ENCODE peak calls at places on chromosomes 11 and 22, in five cellular contexts. One of them, this sample, is unnamed. For H3K36me3, the result is how much of the 10 kb centered on the place peaks cover.

GRCh38 chr11:123377355-123377754 is 52.7 kb upstream of the GRAMD1B start:
- DNase-seq in neural progenitor cell: no peak
- DNase-seq in OCI-LY7: no peak
- DNase-seq in pancreas: no peak
- DNase-seq in transverse colon: no peak
- DNase-seq in this sample: no peak

GRCh38 chr11:19606856-19607655 is 105.6 kb upstream of the NAV2 start:
- DNase-seq in transverse colon: no peak
- DNase-seq in neural progenitor cell: no peak
- DNase-seq in OCI-LY7: no peak
- DNase-seq in pancreas: no peak
- DNase-seq in this sample: no peak

GRCh38 chr11:116529681-116530080 is 243.1 kb downstream of the BUD13 start:
- DNase-seq in neural progenitor cell: no peak
- DNase-seq in transverse colon: no peak
- DNase-seq in OCI-LY7: no peak
- DNase-seq in pancreas: no peak
- DNase-seq in this sample: no peak

GRCh38 chr22:39234867-39235687 is 9.7 kb downstream of the PDGFB start:
- DNase-seq in transverse colon: peak
- DNase-seq in neural progenitor cell: peak
- DNase-seq in pancreas: peak
- DNase-seq in OCI-LY7: no peak
- DNase-seq in this sample: peak

GRCh38 chr11:114316980-114317675 is 20.9 kb downstream of the NNMT start:
- DNase-seq in OCI-LY7: no peak
- DNase-seq in pancreas: no peak
- DNase-seq in neural progenitor cell: no peak
- DNase-seq in transverse colon: no peak
- DNase-seq in this sample: no peak

GRCh38 chr11:96328395-96329010 is 14.5 kb downstream of the MAML2 start:
- DNase-seq in neural progenitor cell: no peak
- DNase-seq in pancreas: no peak
- DNase-seq in OCI-LY7: no peak
- DNase-seq in transverse colon: no peak
- DNase-seq in this sample: no peak

GRCh38 chr11:1879941-1880720 is 11.6 kb downstream of the PRR33 start:
- DNase-seq in transverse colon: no peak
- DNase-seq in pancreas: peak
- DNase-seq in OCI-LY7: no peak
- DNase-seq in neural progenitor cell: no peak
- DNase-seq in this sample: peak

GRCh38 chr11:10302294-10302743 is 2.6 kb upstream of the ADM start:
- DNase-seq in OCI-LY7: no peak
- DNase-seq in neural progenitor cell: peak
- DNase-seq in pancreas: peak
- DNase-seq in transverse colon: no peak
- DNase-seq in this sample: peak

GRCh38 chr11:117885777-117886176 is 9.3 kb upstream of the FXYD6 start:
- DNase-seq in pancreas: peak
- DNase-seq in OCI-LY7: no peak
- DNase-seq in transverse colon: peak
- DNase-seq in neural progenitor cell: no peak
- DNase-seq in this sample: no peak

GRCh38 chr11:8581300-8581699 is 12.7 kb downstream of the STK33 start:
- DNase-seq in neural progenitor cell: no peak
- DNase-seq in OCI-LY7: no peak
- DNase-seq in transverse colon: no peak
- DNase-seq in pancreas: no peak
- DNase-seq in this sample: no peak

GRCh38 chr11:10942621-10943020 is 84.8 kb upstream of the ZBED5 start:
- DNase-seq in transverse colon: no peak
- DNase-seq in OCI-LY7: no peak
- DNase-seq in neural progenitor cell: no peak
- DNase-seq in pancreas: no peak
- DNase-seq in this sample: no peak

GRCh38 chr11:90176069-90176468 is 41.6 kb downstream of the NAALAD2 start:
- DNase-seq in pancreas: no peak
- DNase-seq in OCI-LY7: no peak
- DNase-seq in transverse colon: no peak
- DNase-seq in neural progenitor cell: no peak
- DNase-seq in this sample: no peak

GRCh38 chr22:39809772-39810557 is 83.6 kb downstream of the ENTHD1 start:
- DNase-seq in neural progenitor cell: no peak
- DNase-seq in OCI-LY7: no peak
- DNase-seq in pancreas: no peak
- DNase-seq in transverse colon: no peak
- DNase-seq in this sample: no peak

GRCh38 chr11:132054822-132055221 is 684.4 kb downstream of the NTM start:
- DNase-seq in transverse colon: no peak
- DNase-seq in OCI-LY7: no peak
- DNase-seq in neural progenitor cell: no peak
- DNase-seq in pancreas: no peak
- DNase-seq in this sample: no peak

GRCh38 chr22:31846161-31847115 is 92.6 kb downstream of the DEPDC5 start:
- DNase-seq in transverse colon: no peak
- DNase-seq in OCI-LY7: peak
- DNase-seq in pancreas: no peak
- DNase-seq in neural progenitor cell: no peak
- DNase-seq in this sample: peak

GRCh38 chr11:5336331-5336730 is 7.0 kb downstream of the OR51B5 start:
- DNase-seq in neural progenitor cell: no peak
- DNase-seq in OCI-LY7: no peak
- DNase-seq in pancreas: no peak
- DNase-seq in transverse colon: no peak
- DNase-seq in this sample: no peak

GRCh38 chr11:67387518-67387917 is 4.3 kb upstream of the RAD9A start:
- DNase-seq in pancreas: no peak
- DNase-seq in neural progenitor cell: no peak
- DNase-seq in OCI-LY7: no peak
- DNase-seq in transverse colon: no peak
- DNase-seq in this sample: no peak

GRCh38 chr11:8913961-8914660 is 3.1 kb downstream of the AKIP1 start:
- DNase-seq in neural progenitor cell: peak
- DNase-seq in pancreas: no peak
- DNase-seq in transverse colon: peak
- DNase-seq in OCI-LY7: peak
- DNase-seq in this sample: peak

GRCh38 chr11:124919836-124920755 is 1.0 kb downstream of the HEPN1 start:
- DNase-seq in pancreas: no peak
- DNase-seq in transverse colon: no peak
- DNase-seq in neural progenitor cell: no peak
- DNase-seq in OCI-LY7: no peak
- DNase-seq in this sample: no peak
- H3K4me3 ChIP-seq in pancreas: peak
- H3K4me3 ChIP-seq in transverse colon: no peak
- H3K4me3 ChIP-seq in neural progenitor cell: no peak
- H3K4me3 ChIP-seq in OCI-LY7: no peak
- H3K4me3 ChIP-seq in this sample: peak

DNA sequence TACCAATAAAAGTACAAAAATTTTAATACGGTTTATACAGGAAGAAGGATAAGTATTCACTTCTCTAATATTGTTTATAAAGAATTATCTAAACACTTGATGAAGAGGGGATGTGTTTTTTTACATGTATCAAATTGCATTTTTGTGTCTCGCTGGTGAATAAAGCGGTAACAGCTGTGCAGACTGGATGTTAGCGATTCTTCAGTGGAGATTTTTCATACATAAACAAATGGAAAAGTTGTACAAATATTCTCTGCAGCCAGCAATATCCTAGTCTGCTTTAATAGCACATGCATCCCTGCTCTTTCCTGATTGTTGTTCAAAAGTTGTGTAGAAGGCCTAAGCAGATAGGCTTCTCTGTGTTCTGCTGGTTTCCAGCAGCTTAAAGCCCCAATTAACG is 369.3 kb downstream of the SOX6 start:
- DNase-seq in transverse colon: no peak
- DNase-seq in pancreas: no peak
- DNase-seq in OCI-LY7: no peak
- DNase-seq in neural progenitor cell: no peak
- DNase-seq in this sample: no peak
- H3K36me3 ChIP-seq in transverse colon: under half
- H3K36me3 ChIP-seq in pancreas: under half
- H3K36me3 ChIP-seq in OCI-LY7: under half
- H3K36me3 ChIP-seq in neural progenitor cell: under half
- H3K36me3 ChIP-seq in this sample: under half

GRCh38 chr11:126585388-126586302 is 230.2 kb downstream of the ST3GAL4 start:
- DNase-seq in transverse colon: peak
- DNase-seq in pancreas: peak
- DNase-seq in neural progenitor cell: peak
- DNase-seq in OCI-LY7: no peak
- DNase-seq in this sample: peak

GRCh38 chr11:126583594-126583993 is 228.1 kb downstream of the ST3GAL4 start:
- DNase-seq in transverse colon: no peak
- DNase-seq in pancreas: no peak
- DNase-seq in neural progenitor cell: no peak
- DNase-seq in OCI-LY7: no peak
- DNase-seq in this sample: no peak

GRCh38 chr11:126588630-126589491 is 233.4 kb downstream of the ST3GAL4 start:
- DNase-seq in OCI-LY7: no peak
- DNase-seq in transverse colon: no peak
- DNase-seq in neural progenitor cell: no peak
- DNase-seq in pancreas: no peak
- DNase-seq in this sample: no peak

GRCh38 chr11:126584028-126584427 is 228.5 kb downstream of the ST3GAL4 start:
- DNase-seq in transverse colon: no peak
- DNase-seq in neural progenitor cell: no peak
- DNase-seq in OCI-LY7: no peak
- DNase-seq in pancreas: no peak
- DNase-seq in this sample: no peak

DNA sequence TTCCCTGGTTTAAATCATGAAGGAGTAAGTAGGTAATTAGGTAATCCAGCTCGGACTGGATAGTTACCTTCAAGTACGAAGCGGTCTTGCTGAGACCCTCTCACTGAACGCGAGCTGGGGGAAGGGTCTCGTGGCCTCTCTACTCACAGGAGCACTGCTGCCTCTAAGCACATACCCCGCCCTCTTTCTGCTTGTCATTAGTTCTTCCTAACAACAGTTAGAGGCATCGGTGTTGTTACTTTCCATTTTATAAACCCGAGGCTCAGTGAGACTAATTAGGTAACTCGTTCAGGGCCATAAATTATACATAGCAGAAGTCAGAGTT is 230.8 kb downstream of the ST3GAL4 start:
- DNase-seq in OCI-LY7: no peak
- DNase-seq in transverse colon: no peak
- DNase-seq in neural progenitor cell: peak
- DNase-seq in pancreas: no peak
- DNase-seq in this sample: no peak
- H3K4me3 ChIP-seq in OCI-LY7: no peak
- H3K4me3 ChIP-seq in transverse colon: no peak
- H3K4me3 ChIP-seq in neural progenitor cell: no peak
- H3K4me3 ChIP-seq in pancreas: peak
- H3K4me3 ChIP-seq in this sample: no peak

GRCh38 chr22:30021881-30022619 is 58.2 kb upstream of the HORMAD2 start:
- DNase-seq in transverse colon: no peak
- DNase-seq in neural progenitor cell: no peak
- DNase-seq in pancreas: no peak
- DNase-seq in OCI-LY7: no peak
- DNase-seq in this sample: no peak

GRCh38 chr22:30017824-30018223 is 62.4 kb upstream of the HORMAD2 start:
- DNase-seq in neural progenitor cell: no peak
- DNase-seq in pancreas: no peak
- DNase-seq in OCI-LY7: no peak
- DNase-seq in transverse colon: no peak
- DNase-seq in this sample: no peak

GRCh38 chr22:30023099-30023498 is 57.2 kb upstream of the HORMAD2 start:
- DNase-seq in neural progenitor cell: no peak
- DNase-seq in transverse colon: no peak
- DNase-seq in pancreas: no peak
- DNase-seq in OCI-LY7: no peak
- DNase-seq in this sample: no peak

GRCh38 chr22:30021338-30021737 is 58.9 kb upstream of the HORMAD2 start:
- DNase-seq in OCI-LY7: no peak
- DNase-seq in neural progenitor cell: no peak
- DNase-seq in transverse colon: no peak
- DNase-seq in pancreas: no peak
- DNase-seq in this sample: no peak

DNA sequence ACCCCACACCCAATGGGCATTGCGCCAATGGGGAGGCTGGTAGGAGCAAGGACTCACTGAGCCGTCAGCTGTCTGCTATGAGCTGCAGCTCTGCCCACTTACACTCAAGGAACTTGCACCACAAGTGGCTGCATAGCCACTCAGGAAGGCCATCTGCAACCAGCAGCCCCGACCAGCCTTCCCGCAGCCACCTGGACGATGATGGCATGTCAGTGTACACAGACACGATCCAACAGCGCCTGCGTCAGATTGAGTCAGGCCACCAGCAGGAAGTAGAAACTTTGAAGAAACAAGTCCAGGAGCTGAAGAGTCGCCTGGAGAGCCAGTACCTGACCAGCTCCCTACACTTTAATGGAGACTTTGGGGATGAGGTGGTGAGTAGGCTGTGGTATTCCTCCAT is 59.8 kb upstream of the HORMAD2 start:
- DNase-seq in neural progenitor cell: no peak
- DNase-seq in OCI-LY7: no peak
- DNase-seq in pancreas: no peak
- DNase-seq in transverse colon: no peak
- DNase-seq in this sample: no peak
- H3K36me3 ChIP-seq in neural progenitor cell: under half
- H3K36me3 ChIP-seq in OCI-LY7: under half
- H3K36me3 ChIP-seq in pancreas: half or more
- H3K36me3 ChIP-seq in transverse colon: under half
- H3K36me3 ChIP-seq in this sample: under half

This sample was measured in H7.